ENCODE peak calls at places on chromosomes 4 and X, in four cellular contexts. D is GM12892, L is sigmoid colon, K is GM23338. J is an unnamed sample.

GRCh38 chrX:42832764-42833549 is 55.0 kb upstream of the PPP1R2C start:
- DNase-seq in D (no peak), L (no peak), K (no peak), J (peak; percentile 41)

GRCh38 chr4:26065833-26066232 is 151.8 kb downstream of the SMIM20 start:
- DNase-seq in L (no peak), D (no peak), K (no peak), J (no peak)

GRCh38 chr4:56139241-56139827 is 190.6 kb downstream of the CEP135 start:
- DNase-seq in L (no peak), K (no peak), D (no peak), J (no peak)

GRCh38 chrX:153032397-153033118 is 23.7 kb upstream of the PNMA3 start:
- DNase-seq in D (peak; percentile 69), L (peak; percentile 84), K (peak; percentile 64), J (peak; percentile 27)

GRCh38 chr4:762211-763190 is 56.9 kb downstream of the PCGF3 start:
- DNase-seq in D (no peak), K (no peak), L (no peak), J (no peak)

GRCh38 chr4:2295535-2296442 is 33.9 kb upstream of the MXD4 start:
- DNase-seq in L (peak; percentile 45), D (peak; percentile 4), K (peak; percentile 40), J (no peak)

GRCh38 chr4:73817341-73817740 is 19.1 kb upstream of the CXCL6 start:
- DNase-seq in L (no peak), K (peak; percentile 8), D (no peak), J (no peak)

GRCh38 chr4:8578717-8579116 is 1.5 kb upstream of the GPR78 start:
- DNase-seq in D (no peak), K (no peak), L (no peak), J (no peak)

GRCh38 chr4:112127736-112128322 is 17.4 kb upstream of the FAM241A start:
- DNase-seq in L (no peak), K (peak; percentile 39), D (no peak), J (no peak)

GRCh38 chrX:40146471-40147398 is 49.0 kb upstream of the BCOR start:
- DNase-seq in K (peak; percentile 62), D (no peak), L (peak; percentile 75), J (no peak)

GRCh38 chrX:147191361-147191760 is 376.8 kb upstream of the CXorf51A start:
- DNase-seq in D (no peak), K (no peak), L (no peak), J (no peak)
- TF ChIP-seq POLR2AphosphoS5 in D (no peak), K (no peak), L (no peak), J (no peak)

GRCh38 chrX:23820235-23820782 is 37.3 kb downstream of the SAT1 start:
- DNase-seq in L (no peak), K (no peak), D (no peak), J (no peak)

GRCh38 chrX:23819385-23820234 is 36.6 kb downstream of the SAT1 start:
- DNase-seq in L (no peak), K (no peak), D (no peak), J (no peak)

GRCh38 chrX:23821847-23822246 is 38.9 kb downstream of the SAT1 start:
- DNase-seq in K (no peak), L (no peak), D (no peak), J (no peak)

GRCh38 chrX:23825675-23826074 is 42.7 kb downstream of the SAT1 start:
- DNase-seq in K (no peak), L (no peak), D (no peak), J (no peak)

DNA sequence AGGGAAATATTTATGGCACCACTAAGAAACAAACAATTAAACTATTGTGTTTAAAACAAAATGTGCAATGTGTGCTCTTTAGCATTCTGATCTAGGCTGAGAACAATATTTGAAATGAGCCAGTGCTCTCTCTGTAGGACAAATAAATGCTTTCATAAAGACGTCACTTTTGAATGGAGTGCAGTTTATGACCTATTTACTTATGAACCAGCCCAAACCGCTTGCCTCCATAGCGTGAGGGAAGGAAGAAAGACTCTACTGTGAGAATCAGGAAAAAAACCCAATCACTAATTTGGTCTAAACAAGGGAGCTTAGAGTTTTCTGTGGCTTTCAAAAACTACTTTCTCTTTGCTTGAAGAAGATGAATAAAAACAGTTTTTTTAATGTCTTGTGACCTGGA is 39.4 kb downstream of the SAT1 start:
- DNase-seq in D (no peak), K (no peak), L (no peak), J (peak; percentile 35)
- TF ChIP-seq POLR2AphosphoS5 in D (no peak), K (no peak), L (no peak), J (peak; percentile 77)

DNA sequence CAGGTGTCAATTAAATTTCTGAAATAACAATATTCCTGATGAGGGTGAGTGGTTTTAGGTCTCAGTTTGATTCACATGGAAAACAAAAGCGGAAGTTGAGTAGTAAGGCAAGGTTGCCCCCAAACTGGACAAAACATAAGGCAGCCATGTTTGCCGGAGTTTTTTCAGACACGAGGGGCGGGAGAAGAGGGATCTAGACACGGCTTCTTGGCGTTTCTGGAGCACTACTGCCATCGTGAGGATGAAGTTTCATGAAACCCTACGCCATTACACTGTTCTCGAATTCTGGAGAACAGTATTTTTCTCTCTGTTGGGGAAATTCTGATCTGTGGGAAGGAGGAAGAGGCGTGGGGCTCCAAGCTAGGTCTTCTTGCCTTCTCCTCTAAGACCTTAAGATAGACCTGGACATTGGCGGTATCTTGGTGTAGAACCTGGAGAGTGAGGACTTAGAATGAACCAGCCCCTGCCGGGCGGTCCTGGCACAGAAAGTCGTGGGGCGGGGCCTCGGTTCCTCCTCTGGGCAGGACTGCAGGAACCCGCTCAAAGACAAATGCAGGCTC is 160.3 kb downstream of the OR13H1 start:
- DNase-seq in K (peak; percentile 6), D (peak; percentile 19), L (peak; percentile 96), J (no peak)
- TF ChIP-seq POLR2AphosphoS5 in K (no peak), D (no peak), L (peak; percentile 18), J (no peak)

DNA sequence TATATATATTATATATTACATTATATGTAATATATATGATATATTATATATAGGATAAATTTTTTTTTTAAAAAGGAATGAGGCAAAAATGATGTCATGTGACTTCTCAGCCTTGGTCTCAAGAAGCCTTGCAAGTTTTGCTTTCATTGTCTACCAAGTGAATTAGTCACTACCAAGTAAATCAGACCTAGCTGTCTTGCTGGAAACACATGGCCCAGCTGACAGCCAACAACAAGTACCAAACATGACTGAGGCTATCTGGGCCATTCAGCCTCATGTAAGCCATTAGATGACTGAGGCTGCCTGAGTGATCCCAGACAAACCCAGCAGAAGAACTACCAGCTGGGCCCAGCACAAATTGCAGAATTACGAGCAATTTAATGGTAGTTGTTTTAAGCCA is 44.9 kb downstream of the HAND2 start:
- DNase-seq in L (no peak), K (no peak), D (no peak), J (no peak)
- TF ChIP-seq POLR2AphosphoS5 in L (no peak), K (no peak), D (no peak), J (no peak)

GRCh38 chr4:61675464-61675863 is 475.3 kb downstream of the ADGRL3 start:
- DNase-seq in L (no peak), D (no peak), K (no peak), J (no peak)
- TF ChIP-seq POLR2AphosphoS5 in L (no peak), D (no peak), K (no peak), J (no peak)